ENCODE peak calls at places on chromosomes 16 and 17, in eight cellular contexts. B is tibial nerve; P is GM23248; N is neural progenitor cell; C is aorta; K is breast epithelium; S is cardiac muscle cell; F is effector memory CD4-positive, alpha-beta T cell. E is an unnamed sample.
A peak's percentile ranks its signal among the peaks of the same experiment; 100 is the strongest.

GRCh38 chr16:27154573-27155521 is 48.5 kb upstream of the KDM8 start:
- DNase-seq in B (peak; percentile 25), P (peak; percentile 48), N (peak; percentile 81), C (peak; percentile 64), K (no peak), S (peak; percentile 62), F (peak; percentile 24), E (peak; percentile 74)

GRCh38 chr16:87212026-87212425 is 105.2 kb downstream of the C16orf95 start:
- DNase-seq in B (peak; percentile 42), P (peak; percentile 66), N (no peak), C (no peak), K (no peak), S (no peak), F (no peak), E (no peak)

GRCh38 chr17:38559025-38559879 is 46.5 kb downstream of the SRCIN1 start:
- DNase-seq in B (peak; percentile 67), P (no peak), N (peak; percentile 96), C (peak; percentile 85), K (peak; percentile 76), S (peak; percentile 84), F (peak; percentile 80), E (peak; percentile 47)

GRCh38 chr16:27179500-27180072 is 23.7 kb upstream of the KDM8 start:
- DNase-seq in B (peak; percentile 70), P (peak; percentile 79), N (peak; percentile 79), C (peak; percentile 94), K (peak; percentile 67), S (peak; percentile 81), F (peak; percentile 69), E (peak; percentile 77)

GRCh38 chr17:45021607-45022287 is 29.7 kb downstream of the DCAKD start:
- DNase-seq in B (peak; percentile 37), P (peak; percentile 88), N (peak; percentile 87), C (peak; percentile 79), K (peak; percentile 72), S (peak; percentile 87), F (peak; percentile 25), E (peak; percentile 71)

GRCh38 chr17:54256530-54256929 is 433.8 kb downstream of the KIF2B start:
- DNase-seq in B (no peak), P (no peak), N (peak; percentile 20), C (no peak), K (no peak), S (no peak), F (no peak), E (no peak)

GRCh38 chr17:164536-165235 is 16.8 kb downstream of the DOC2B start:
- DNase-seq in B (no peak), P (peak; percentile 54), N (peak; percentile 85), C (no peak), K (no peak), S (peak; percentile 81), F (no peak), E (peak; percentile 67)

GRCh38 chr17:35243459-35244204 is 760 bp downstream of the SLFN5 start:
- DNase-seq in B (peak; percentile 25), P (peak; percentile 86), N (peak; percentile 57), C (peak; percentile 79), K (no peak), S (peak; percentile 38), F (peak; percentile 55), E (peak; percentile 59)

GRCh38 chr17:32461853-32462617 is 17.7 kb downstream of the PSMD11 start:
- DNase-seq in B (no peak), P (peak; percentile 80), N (peak; percentile 73), C (peak; percentile 61), K (no peak), S (peak; percentile 69), F (peak; percentile 17), E (peak; percentile 60)

GRCh38 chr16:70331588-70332358 is 14.9 kb upstream of the DDX19A start:
- DNase-seq in B (no peak), P (peak; percentile 38), N (peak; percentile 18), C (no peak), K (no peak), S (peak; percentile 9), F (no peak), E (no peak)

GRCh38 chr17:43952724-43953666 is 745 bp downstream of the PYY start:
- DNase-seq in B (no peak), P (peak; percentile 19), N (peak; percentile 93), C (no peak), K (no peak), S (peak; percentile 57), F (no peak), E (peak; percentile 46)

GRCh38 chr17:29176500-29177351 is 3.5 kb downstream of the MYO18A start:
- DNase-seq in B (no peak), P (peak; percentile 65), N (peak; percentile 74), C (no peak), K (no peak), S (peak; percentile 66), F (peak; percentile 45), E (no peak)

GRCh38 chr16:1923299-1924034 is 5.3 kb upstream of the HS3ST6 start:
- DNase-seq in B (no peak), P (peak; percentile 70), N (peak; percentile 85), C (no peak), K (no peak), S (peak; percentile 60), F (no peak), E (peak; percentile 76)

GRCh38 chr16:88298166-88298881 is 84.4 kb upstream of the ZNF469 start:
- DNase-seq in B (no peak), P (peak; percentile 90), N (no peak), C (peak; percentile 87), K (no peak), S (no peak), F (no peak), E (no peak)

GRCh38 chr17:40452074-40452787 is 9.0 kb downstream of the IGFBP4 start:
- DNase-seq in B (no peak), P (peak; percentile 97), N (no peak), C (peak; percentile 74), K (no peak), S (no peak), F (no peak), E (no peak)

GRCh38 chr16:66522816-66523590 is 26.9 kb downstream of the TK2 start:
- DNase-seq in B (no peak), P (no peak), N (no peak), C (no peak), K (no peak), S (no peak), F (no peak), E (no peak)

GRCh38 chr17:68807998-68808772 is 147.0 kb downstream of the ABCA8 start:
- DNase-seq in B (no peak), P (peak; percentile 58), N (no peak), C (no peak), K (no peak), S (no peak), F (no peak), E (no peak)

GRCh38 chr16:87161822-87162676 is 155.1 kb downstream of the C16orf95 start:
- DNase-seq in B (no peak), P (no peak), N (no peak), C (no peak), K (no peak), S (no peak), F (no peak), E (no peak)

GRCh38 chr16:30715777-30716445 is 16.9 kb downstream of the SRCAP start:
- DNase-seq in B (no peak), P (peak; percentile 65), N (no peak), C (no peak), K (no peak), S (no peak), F (no peak), E (no peak)

GRCh38 chr17:3968886-3969524 is 4.8 kb upstream of the ATP2A3 start:
- DNase-seq in B (no peak), P (no peak), N (no peak), C (no peak), K (no peak), S (no peak), F (no peak), E (no peak)

GRCh38 chr17:3965123-3965800 is 1.0 kb upstream of the ATP2A3 start:
- DNase-seq in B (peak; percentile 31), P (peak; percentile 60), N (peak; percentile 79), C (peak; percentile 85), K (no peak), S (peak; percentile 72), F (peak; percentile 47), E (peak; percentile 75)

GRCh38 chr17:3964203-3965122 is at the start of gene ATP2A3:
- DNase-seq in B (no peak), P (peak; percentile 43), N (peak; percentile 51), C (no peak), K (no peak), S (peak; percentile 31), F (peak; percentile 31), E (no peak)

GRCh38 chr17:3968017-3968416 is 3.8 kb upstream of the ATP2A3 start:
- DNase-seq in B (no peak), P (no peak), N (no peak), C (no peak), K (no peak), S (no peak), F (no peak), E (no peak)

GRCh38 chr17:3966720-3967363 is 2.6 kb upstream of the ATP2A3 start:
- DNase-seq in B (no peak), P (no peak), N (no peak), C (no peak), K (no peak), S (no peak), F (no peak), E (no peak)
- H3K4me1 ChIP-seq in B (peaks cover 15% of the 10 kb centered on the region), P (no peaks in the 10 kb centered on the region), N (peaks cover 4% of the 10 kb centered on the region), C (no peaks in the 10 kb centered on the region), K (no peaks in the 10 kb centered on the region), S (no peaks in the 10 kb centered on the region), F (peaks cover 20% of the 10 kb centered on the region), E (peaks cover 10% of the 10 kb centered on the region)

GRCh38 chr17:50208611-50209061 is 7.2 kb upstream of the COL1A1 start:
- DNase-seq in B (peak; percentile 10), P (peak; percentile 16), N (no peak), C (no peak), K (no peak), S (no peak), F (no peak), E (no peak)
- H3K4me1 ChIP-seq in B (peaks cover 45% of the 10 kb centered on the region), P (peaks cover 85% of the 10 kb centered on the region), N (peaks cover 46% of the 10 kb centered on the region), C (peaks cover 3% of the 10 kb centered on the region), K (peaks cover 7% of the 10 kb centered on the region), S (peaks cover 50% of the 10 kb centered on the region), F (no peaks in the 10 kb centered on the region), E (peaks cover 33% of the 10 kb centered on the region)

DNA sequence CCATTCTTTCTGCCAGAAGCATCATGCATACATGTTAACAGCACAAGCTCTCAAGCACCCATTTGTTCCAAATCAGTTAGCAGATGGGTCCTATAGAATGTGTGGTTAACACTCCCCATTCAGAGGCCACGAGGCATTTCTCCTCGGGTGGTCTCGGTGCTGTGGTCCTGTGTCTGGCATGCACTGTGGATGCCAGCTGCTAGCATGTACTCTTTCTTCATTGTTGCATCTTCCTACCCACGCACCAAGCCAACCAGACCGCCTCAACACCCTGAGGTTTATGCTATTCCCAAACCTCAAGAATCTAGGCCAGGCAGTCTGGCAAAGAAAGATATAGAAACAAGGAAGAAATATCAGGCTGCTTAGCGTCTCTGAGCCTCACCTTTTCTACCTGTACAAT is 27.8 kb upstream of the MRTFB start:
- DNase-seq in B (no peak), P (no peak), N (no peak), C (no peak), K (no peak), S (no peak), F (no peak), E (no peak)
- H3K4me1 ChIP-seq in B (no peaks in the 10 kb centered on the region), P (no peaks in the 10 kb centered on the region), N (peaks cover 11% of the 10 kb centered on the region), C (no peaks in the 10 kb centered on the region), K (no peaks in the 10 kb centered on the region), S (no peaks in the 10 kb centered on the region), F (no peaks in the 10 kb centered on the region), E (no peaks in the 10 kb centered on the region)

DNA sequence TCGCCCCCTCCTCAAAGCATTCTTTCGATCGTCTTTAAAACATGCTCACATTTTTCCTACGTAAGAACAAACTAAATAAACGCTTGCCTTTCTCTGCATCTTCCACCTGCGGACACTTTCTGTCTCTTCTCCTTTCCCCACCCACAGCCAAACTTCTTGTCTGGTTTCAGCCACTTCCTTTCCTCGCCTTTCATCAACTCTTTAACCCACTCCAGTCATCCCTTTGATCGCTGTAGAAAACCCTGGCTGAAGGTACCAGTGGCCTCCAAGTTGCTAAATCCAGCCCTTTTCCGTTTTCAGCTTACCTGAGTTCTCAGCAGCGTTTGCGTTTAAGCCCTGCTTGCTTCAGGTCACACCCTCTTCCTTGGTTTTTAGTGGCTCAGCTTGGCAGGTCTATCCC is 483 bp downstream of the RPA1 start:
- DNase-seq in B (no peak), P (peak; percentile 35), N (peak; percentile 48), C (no peak), K (no peak), S (peak; percentile 34), F (no peak), E (no peak)
- H3K4me1 ChIP-seq in B (peaks cover 9% of the 10 kb centered on the region), P (peaks cover 10% of the 10 kb centered on the region), N (peaks cover 5% of the 10 kb centered on the region), C (no peaks in the 10 kb centered on the region), K (no peaks in the 10 kb centered on the region), S (no peaks in the 10 kb centered on the region), F (peaks cover 21% of the 10 kb centered on the region), E (no peaks in the 10 kb centered on the region)